ENCODE peak calls at places on chromosomes 1 and 21, in four cellular contexts. One of them, this sample, is unnamed.

GRCh38 chr21:27693376-27693775 is 726.5 kb upstream of the ADAMTS5 start:
- DNase-seq in endothelial cell of umbilical vein: no peak
- DNase-seq in mesenchymal stem cell: peak; percentile 59
- DNase-seq in IMR-90: peak; percentile 73
- DNase-seq in this sample: peak; percentile 68

GRCh38 chr1:114318951-114319350 is 165.3 kb upstream of the SYT6 start:
- DNase-seq in endothelial cell of umbilical vein: no peak
- DNase-seq in mesenchymal stem cell: no peak
- DNase-seq in IMR-90: no peak
- DNase-seq in this sample: no peak

GRCh38 chr1:89974701-89975470 is 20.0 kb upstream of the ZNF326 start:
- DNase-seq in endothelial cell of umbilical vein: peak; percentile 45
- DNase-seq in mesenchymal stem cell: peak; percentile 35
- DNase-seq in IMR-90: peak; percentile 80
- DNase-seq in this sample: no peak

GRCh38 chr21:42308914-42309752 is 6.1 kb downstream of the TFF3 start:
- DNase-seq in endothelial cell of umbilical vein: no peak
- DNase-seq in mesenchymal stem cell: no peak
- DNase-seq in IMR-90: no peak
- DNase-seq in this sample: no peak

GRCh38 chr1:115230281-115230680 is 107.8 kb downstream of the NGF start:
- DNase-seq in endothelial cell of umbilical vein: no peak
- DNase-seq in mesenchymal stem cell: no peak
- DNase-seq in IMR-90: no peak
- DNase-seq in this sample: no peak

GRCh38 chr1:111491070-111491469 is 12.4 kb downstream of the ADORA3 start:
- DNase-seq in endothelial cell of umbilical vein: no peak
- DNase-seq in mesenchymal stem cell: no peak
- DNase-seq in IMR-90: no peak
- DNase-seq in this sample: no peak

GRCh38 chr1:151061704-151062103 is 1.5 kb downstream of the MLLT11 start:
- DNase-seq in endothelial cell of umbilical vein: no peak
- DNase-seq in mesenchymal stem cell: no peak
- DNase-seq in IMR-90: no peak
- DNase-seq in this sample: no peak

GRCh38 chr21:26437326-26438009 is 135.6 kb downstream of the CYYR1 start:
- DNase-seq in endothelial cell of umbilical vein: no peak
- DNase-seq in mesenchymal stem cell: no peak
- DNase-seq in IMR-90: no peak
- DNase-seq in this sample: no peak

GRCh38 chr1:25009675-25010262 is 79.7 kb upstream of the RUNX3 start:
- DNase-seq in endothelial cell of umbilical vein: no peak
- DNase-seq in mesenchymal stem cell: no peak
- DNase-seq in IMR-90: no peak
- DNase-seq in this sample: no peak

GRCh38 chr1:109927908-109928307 is 17.3 kb downstream of the CSF1 start:
- DNase-seq in endothelial cell of umbilical vein: peak; percentile 62
- DNase-seq in mesenchymal stem cell: peak; percentile 81
- DNase-seq in IMR-90: peak; percentile 76
- DNase-seq in this sample: no peak

GRCh38 chr1:70990460-70991253 is 57.0 kb downstream of the PTGER3 start:
- DNase-seq in endothelial cell of umbilical vein: no peak
- DNase-seq in mesenchymal stem cell: no peak
- DNase-seq in IMR-90: no peak
- DNase-seq in this sample: no peak

GRCh38 chr1:25109527-25109926 is 122.8 kb downstream of the SYF2 start:
- DNase-seq in endothelial cell of umbilical vein: no peak
- DNase-seq in mesenchymal stem cell: no peak
- DNase-seq in IMR-90: no peak
- DNase-seq in this sample: no peak

GRCh38 chr1:42960693-42961559 is 2.3 kb upstream of the SLC2A1 start:
- DNase-seq in endothelial cell of umbilical vein: peak; percentile 26
- DNase-seq in mesenchymal stem cell: no peak
- DNase-seq in IMR-90: no peak
- DNase-seq in this sample: no peak
- H3K9ac ChIP-seq in endothelial cell of umbilical vein: no peak overlapping the region
- H3K9ac ChIP-seq in mesenchymal stem cell: no peak overlapping the region
- H3K9ac ChIP-seq in IMR-90: peak overlapping the region; percentile 21
- H3K9ac ChIP-seq in this sample: no peak overlapping the region

GRCh38 chr1:247180581-247180980 is 8.8 kb upstream of the ZNF124 start:
- DNase-seq in endothelial cell of umbilical vein: no peak
- DNase-seq in mesenchymal stem cell: no peak
- DNase-seq in IMR-90: no peak
- DNase-seq in this sample: no peak

GRCh38 chr1:247177755-247178154 is 5.9 kb upstream of the ZNF124 start:
- DNase-seq in endothelial cell of umbilical vein: no peak
- DNase-seq in mesenchymal stem cell: no peak
- DNase-seq in IMR-90: no peak
- DNase-seq in this sample: no peak

GRCh38 chr1:247184254-247184653 is 12.4 kb upstream of the ZNF124 start:
- DNase-seq in endothelial cell of umbilical vein: no peak
- DNase-seq in mesenchymal stem cell: no peak
- DNase-seq in IMR-90: no peak
- DNase-seq in this sample: no peak

GRCh38 chr1:247182994-247183393 is 11.2 kb upstream of the ZNF124 start:
- DNase-seq in endothelial cell of umbilical vein: no peak
- DNase-seq in mesenchymal stem cell: no peak
- DNase-seq in IMR-90: no peak
- DNase-seq in this sample: no peak
- H3K9me3 ChIP-seq in endothelial cell of umbilical vein: peaks cover 1% of the 10 kb centered on the region
- H3K9me3 ChIP-seq in mesenchymal stem cell: peaks cover 74% of the 10 kb centered on the region
- H3K9me3 ChIP-seq in IMR-90: peaks cover 25% of the 10 kb centered on the region
- H3K9me3 ChIP-seq in this sample: peaks cover 8% of the 10 kb centered on the region

DNA sequence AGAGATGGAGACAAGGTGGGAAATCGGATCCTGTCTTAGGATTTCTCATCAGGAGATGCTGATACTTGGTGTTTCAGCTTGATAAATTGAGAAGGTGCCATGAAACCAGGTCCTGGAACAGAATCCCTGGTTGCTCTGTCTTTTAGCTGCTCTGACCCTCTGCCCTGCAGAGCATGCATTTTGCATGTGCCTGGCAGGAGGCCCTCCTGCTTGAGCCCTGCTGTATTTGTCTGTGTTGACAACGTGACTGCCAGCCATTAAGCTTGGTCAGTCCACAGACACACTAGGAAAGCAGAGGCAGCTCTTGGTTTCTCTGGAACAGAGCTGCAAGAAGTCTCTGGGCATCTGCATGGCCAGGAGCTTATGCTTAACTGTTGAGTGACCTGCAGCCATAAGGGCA is 2.5 kb downstream of the SLC25A44 start:
- DNase-seq in endothelial cell of umbilical vein: no peak
- DNase-seq in mesenchymal stem cell: no peak
- DNase-seq in IMR-90: no peak
- DNase-seq in this sample: no peak
- H3K4me2 ChIP-seq in endothelial cell of umbilical vein: no peak overlapping the region
- H3K4me2 ChIP-seq in mesenchymal stem cell: no peak overlapping the region
- H3K4me2 ChIP-seq in IMR-90: no peak overlapping the region
- H3K4me2 ChIP-seq in this sample: no peak overlapping the region

GRCh38 chr1:21935393-21935804 is 1.7 kb downstream of the HSPG2 start:
- DNase-seq in endothelial cell of umbilical vein: peak; percentile 45
- DNase-seq in mesenchymal stem cell: peak; percentile 42
- DNase-seq in IMR-90: peak; percentile 47
- DNase-seq in this sample: no peak
- H3K9ac ChIP-seq in endothelial cell of umbilical vein: peak overlapping the region; percentile 94
- H3K9ac ChIP-seq in mesenchymal stem cell: peak overlapping the region; percentile 94
- H3K9ac ChIP-seq in IMR-90: peak overlapping the region; percentile 93
- H3K9ac ChIP-seq in this sample: peak overlapping the region; percentile 85

DNA sequence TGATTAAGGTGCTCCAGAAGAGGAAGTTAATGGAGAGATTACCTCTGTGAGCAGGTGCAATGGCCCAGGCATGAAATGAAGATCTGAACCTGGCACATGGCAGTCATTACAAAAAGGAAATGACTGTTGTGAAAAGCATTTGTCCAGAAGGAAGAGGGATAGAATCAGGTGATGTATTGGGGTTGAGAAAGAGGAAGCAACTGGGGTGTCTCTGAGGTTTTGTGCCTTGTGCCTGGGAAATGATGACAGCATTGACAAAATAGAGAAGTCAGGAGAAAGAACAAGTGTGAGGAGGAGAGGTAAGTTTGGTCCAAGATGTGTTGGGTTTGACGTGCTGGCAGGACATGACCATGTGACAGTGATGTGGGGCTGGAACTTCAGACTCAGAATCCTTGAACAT is 5.6 kb downstream of the CRCT1 start:
- DNase-seq in endothelial cell of umbilical vein: no peak
- DNase-seq in mesenchymal stem cell: no peak
- DNase-seq in IMR-90: no peak
- DNase-seq in this sample: no peak
- H3K9me3 ChIP-seq in endothelial cell of umbilical vein: no peaks in the 10 kb centered on the region
- H3K9me3 ChIP-seq in mesenchymal stem cell: peaks cover 2% of the 10 kb centered on the region
- H3K9me3 ChIP-seq in IMR-90: no peaks in the 10 kb centered on the region
- H3K9me3 ChIP-seq in this sample: no peaks in the 10 kb centered on the region

DNA sequence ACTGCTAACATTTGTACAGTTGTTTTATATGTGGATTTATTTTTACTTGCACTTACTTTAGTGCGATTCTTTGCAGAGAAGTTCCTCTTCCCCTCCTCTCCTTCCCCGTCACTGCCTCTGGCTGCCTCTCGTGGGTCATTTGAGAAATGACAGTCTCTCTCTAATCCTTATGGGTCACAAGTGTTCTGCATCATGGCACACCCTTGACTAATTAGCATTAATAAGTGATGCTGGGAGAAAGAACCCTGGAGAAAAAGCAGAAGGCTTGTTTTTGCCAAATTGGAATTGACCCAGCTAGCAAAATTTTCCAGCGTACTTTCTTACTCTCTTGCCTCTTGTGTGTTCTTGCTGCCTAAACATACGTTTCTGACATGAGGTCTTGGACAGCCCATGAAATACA is 301.2 kb downstream of the DUSP10 start:
- DNase-seq in endothelial cell of umbilical vein: no peak
- DNase-seq in mesenchymal stem cell: peak; percentile 77
- DNase-seq in IMR-90: no peak
- DNase-seq in this sample: no peak
- H3K4me2 ChIP-seq in endothelial cell of umbilical vein: peak overlapping the region; percentile 49
- H3K4me2 ChIP-seq in mesenchymal stem cell: no peak overlapping the region
- H3K4me2 ChIP-seq in IMR-90: peak overlapping the region; percentile 80
- H3K4me2 ChIP-seq in this sample: peak overlapping the region; percentile 59

GRCh38 chr1:91651671-91652071 is 151.0 kb downstream of the CDC7 start:
- DNase-seq in endothelial cell of umbilical vein: peak; percentile 86
- DNase-seq in mesenchymal stem cell: peak; percentile 20
- DNase-seq in IMR-90: peak; percentile 56
- DNase-seq in this sample: no peak
- H3K9ac ChIP-seq in endothelial cell of umbilical vein: no peak overlapping the region
- H3K9ac ChIP-seq in mesenchymal stem cell: peak overlapping the region; percentile 87
- H3K9ac ChIP-seq in IMR-90: no peak overlapping the region
- H3K9ac ChIP-seq in this sample: no peak overlapping the region

GRCh38 chr1:2824999-2825398 is 23.5 kb upstream of the TTC34 start:
- DNase-seq in endothelial cell of umbilical vein: no peak
- DNase-seq in mesenchymal stem cell: no peak
- DNase-seq in IMR-90: no peak
- DNase-seq in this sample: no peak

GRCh38 chr1:2821970-2822620 is 20.6 kb upstream of the TTC34 start:
- DNase-seq in endothelial cell of umbilical vein: no peak
- DNase-seq in mesenchymal stem cell: no peak
- DNase-seq in IMR-90: no peak
- DNase-seq in this sample: no peak

GRCh38 chr1:2825487-2826189 is 24.1 kb upstream of the TTC34 start:
- DNase-seq in endothelial cell of umbilical vein: no peak
- DNase-seq in mesenchymal stem cell: no peak
- DNase-seq in IMR-90: no peak
- DNase-seq in this sample: no peak

GRCh38 chr1:2822621-2823145 is 21.2 kb upstream of the TTC34 start:
- DNase-seq in endothelial cell of umbilical vein: no peak
- DNase-seq in mesenchymal stem cell: no peak
- DNase-seq in IMR-90: no peak
- DNase-seq in this sample: no peak

GRCh38 chr1:2823921-2824660 is 22.6 kb upstream of the TTC34 start:
- DNase-seq in endothelial cell of umbilical vein: no peak
- DNase-seq in mesenchymal stem cell: no peak
- DNase-seq in IMR-90: no peak
- DNase-seq in this sample: no peak
- H3K9me3 ChIP-seq in endothelial cell of umbilical vein: no peaks in the 10 kb centered on the region
- H3K9me3 ChIP-seq in mesenchymal stem cell: peaks cover 18% of the 10 kb centered on the region
- H3K9me3 ChIP-seq in IMR-90: peaks cover 75% of the 10 kb centered on the region
- H3K9me3 ChIP-seq in this sample: peaks cover 13% of the 10 kb centered on the region

DNA sequence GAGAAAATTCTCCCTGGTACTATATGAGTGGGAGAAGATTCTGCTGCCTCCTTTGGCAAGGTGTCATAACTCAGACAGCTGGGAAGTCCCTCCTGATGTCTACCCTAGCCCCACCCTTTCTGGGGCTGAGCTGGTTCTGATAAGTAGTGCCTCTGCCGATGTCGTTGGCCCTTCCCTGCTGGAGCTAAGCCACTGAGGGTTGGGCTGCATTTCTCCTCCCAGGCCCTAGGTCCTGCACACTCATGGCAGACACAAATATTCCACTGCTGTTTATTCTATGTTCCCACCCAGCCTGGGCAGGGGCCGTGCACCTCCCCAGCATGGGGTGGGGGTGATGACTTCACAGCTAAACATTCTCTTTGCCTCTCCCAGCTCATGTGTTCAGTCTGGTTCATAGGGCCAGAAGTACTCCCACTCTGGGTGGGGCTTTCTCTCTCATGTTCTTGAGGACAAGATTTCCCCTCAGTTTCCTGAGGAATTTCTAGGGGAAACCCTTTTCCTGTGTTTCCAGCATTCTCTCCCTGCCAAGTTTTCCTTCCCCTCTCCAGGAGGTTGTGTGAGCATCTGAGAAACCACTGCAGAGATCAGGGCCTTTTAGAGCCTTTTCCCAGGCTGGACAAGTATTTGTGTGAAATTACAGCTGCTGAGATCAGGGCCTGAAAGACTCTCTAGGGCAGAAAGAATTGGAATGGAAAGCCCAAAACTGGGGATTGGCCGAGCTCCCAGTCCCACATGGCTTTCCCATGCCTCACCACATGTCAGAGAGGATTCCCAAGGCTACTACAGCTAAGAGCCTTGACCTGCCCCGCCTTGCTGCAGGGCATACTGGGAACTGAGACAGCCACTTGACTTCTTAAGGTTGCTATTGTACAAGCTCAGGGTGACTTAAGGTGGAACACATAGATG is 66.2 kb downstream of the ATP2B4 start:
- DNase-seq in endothelial cell of umbilical vein: peak; percentile 88
- DNase-seq in mesenchymal stem cell: peak; percentile 98
- DNase-seq in IMR-90: peak; percentile 96
- DNase-seq in this sample: peak; percentile 82
- H3K4me2 ChIP-seq in endothelial cell of umbilical vein: peak overlapping the region; percentile 45
- H3K4me2 ChIP-seq in mesenchymal stem cell: no peak overlapping the region
- H3K4me2 ChIP-seq in IMR-90: peak overlapping the region; percentile 2
- H3K4me2 ChIP-seq in this sample: peak overlapping the region; percentile 83

This sample was measured in keratinocyte.